ENCODE peak calls at places on chromosomes 3 and 15, in five cellular contexts. N is HepG2, C is upper lobe of left lung, L is stomach, K is esophagus muscularis mucosa. M is an unnamed sample.

GRCh38 chr15:63839717-63840116 is 6.0 kb upstream of the HERC1 start:
- DNase-seq in N (no peak), C (no peak), L (no peak), K (no peak), M (no peak)

GRCh38 chr3:23710555-23710954 is 95.2 kb upstream of the UBE2E1 start:
- DNase-seq in N (no peak), C (no peak), L (no peak), K (no peak), M (no peak)

GRCh38 chr3:182713743-182714517 is 79.4 kb upstream of the ATP11B start:
- DNase-seq in N (peak; percentile 58), C (no peak), L (no peak), K (no peak), M (no peak)

GRCh38 chr3:119322523-119323400 is 28.6 kb downstream of the ARHGAP31 start:
- DNase-seq in N (peak; percentile 56), C (peak; percentile 97), L (peak; percentile 83), K (peak; percentile 94), M (peak; percentile 89)

GRCh38 chr3:136350132-136350531 is 100.0 kb downstream of the PCCB start:
- DNase-seq in N (no peak), C (no peak), L (no peak), K (no peak), M (no peak)

GRCh38 chr3:27508421-27508820 is 24.2 kb upstream of the SLC4A7 start:
- DNase-seq in N (no peak), C (no peak), L (no peak), K (no peak), M (no peak)

GRCh38 chr3:98602078-98602678 is 8.8 kb upstream of the CPOX start:
- DNase-seq in N (peak; percentile 53), C (no peak), L (peak; percentile 41), K (no peak), M (no peak)

GRCh38 chr3:50628601-50629000 is 11.7 kb downstream of the MAPKAPK3 start:
- DNase-seq in N (no peak), C (no peak), L (no peak), K (no peak), M (no peak)

GRCh38 chr3:151985787-151986430 is 112.5 kb downstream of the SUCNR1 start:
- DNase-seq in N (no peak), C (no peak), L (no peak), K (no peak), M (no peak)

GRCh38 chr3:174322789-174323188 is 536.3 kb upstream of the NAALADL2 start:
- DNase-seq in N (no peak), C (no peak), L (no peak), K (no peak), M (no peak)

GRCh38 chr3:181311186-181311585 is 321.6 kb upstream of the DNAJC19 start:
- DNase-seq in N (no peak), C (no peak), L (peak; percentile 46), K (no peak), M (no peak)

GRCh38 chr3:141164844-141165243 is 66.8 kb upstream of the PXYLP1 start:
- DNase-seq in N (no peak), C (no peak), L (no peak), K (peak; percentile 68), M (no peak)

GRCh38 chr3:171077261-171077660 is 50.7 kb upstream of the SLC2A2 start:
- DNase-seq in N (no peak), C (no peak), L (no peak), K (no peak), M (no peak)

GRCh38 chr3:49719214-49719884 is at the start of gene AMIGO3:
- DNase-seq in N (no peak), C (peak; percentile 96), L (peak; percentile 97), K (peak; percentile 99), M (peak; percentile 99)

GRCh38 chr15:88274534-88275460 is 18.3 kb upstream of the NTRK3 start:
- DNase-seq in N (peak; percentile 7), C (no peak), L (peak; percentile 50), K (no peak), M (no peak)

GRCh38 chr3:160379628-160380214 is 19.3 kb downstream of the IFT80 start:
- DNase-seq in N (no peak), C (no peak), L (no peak), K (no peak), M (no peak)

DNA sequence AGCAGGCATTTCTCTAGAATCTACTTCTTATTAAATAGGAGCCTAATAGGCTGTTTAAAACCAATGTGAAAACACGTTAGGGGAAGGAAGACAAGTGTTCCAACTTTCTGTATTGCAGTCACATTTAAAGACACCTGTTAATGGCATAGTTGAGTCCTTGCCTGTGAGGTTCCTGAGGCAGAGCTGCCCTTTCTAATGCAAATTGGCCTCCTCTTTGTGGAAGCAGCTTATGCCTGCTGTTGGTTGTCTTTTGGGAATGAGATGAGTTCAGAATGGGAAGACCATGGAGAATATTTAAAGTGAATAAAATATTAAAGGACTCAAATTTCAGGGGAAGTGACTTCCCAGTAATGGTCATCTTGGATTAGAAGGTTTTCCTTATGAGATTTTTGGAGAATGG is 51.2 kb downstream of the NEK11 start:
- DNase-seq in N (no peak), C (no peak), L (no peak), K (no peak), M (no peak)
- H3K4me1 ChIP-seq in N (no peaks in the 10 kb centered on the region), C (no peaks in the 10 kb centered on the region), L (no peaks in the 10 kb centered on the region), K (peaks cover 12% of the 10 kb centered on the region), M (no peaks in the 10 kb centered on the region)

GRCh38 chr15:52104532-52105004 is 8.0 kb downstream of the BCL2L10 start:
- DNase-seq in N (no peak), C (no peak), L (no peak), K (no peak), M (no peak)

GRCh38 chr15:52107238-52107637 is 5.3 kb downstream of the BCL2L10 start:
- DNase-seq in N (no peak), C (no peak), L (no peak), K (no peak), M (no peak)

GRCh38 chr15:52105856-52106255 is 6.7 kb downstream of the BCL2L10 start:
- DNase-seq in N (no peak), C (no peak), L (no peak), K (no peak), M (no peak)

GRCh38 chr15:52103217-52104207 is 9.1 kb downstream of the BCL2L10 start:
- DNase-seq in N (peak; percentile 46), C (no peak), L (no peak), K (no peak), M (peak; percentile 89)

DNA sequence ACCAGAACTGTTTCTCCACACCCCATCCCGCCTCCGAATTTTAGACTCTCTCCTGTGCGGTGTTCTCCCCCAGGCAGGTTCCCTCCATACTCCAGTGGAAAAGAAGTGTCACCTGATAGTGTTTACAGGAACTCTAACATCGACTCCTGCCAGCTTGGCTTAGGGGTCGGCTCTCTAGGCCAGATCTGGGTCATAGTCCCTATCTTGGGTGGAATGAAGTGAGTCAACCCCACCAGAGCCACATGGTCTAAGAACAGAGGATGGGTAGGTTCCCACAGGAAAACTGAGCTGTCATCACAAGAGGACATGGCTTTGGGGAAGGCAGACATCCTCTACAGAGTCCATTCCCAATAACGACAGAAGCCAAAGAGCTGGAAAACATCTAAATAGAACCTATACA is 5.9 kb downstream of the BCL2L10 start:
- DNase-seq in N (no peak), C (no peak), L (no peak), K (no peak), M (no peak)
- TF ChIP-seq POLR2AphosphoS5 in N (no peak), C (no peak), L (no peak), K (no peak), M (no peak)

GRCh38 chr3:128881576-128881975 is 2.2 kb downstream of the ACAD9 start:
- DNase-seq in N (no peak), C (no peak), L (no peak), K (no peak), M (no peak)
- H3K4me1 ChIP-seq in N (peaks cover 34% of the 10 kb centered on the region), C (peaks cover 34% of the 10 kb centered on the region), L (peaks cover 54% of the 10 kb centered on the region), K (peaks cover 52% of the 10 kb centered on the region), M (peaks cover 50% of the 10 kb centered on the region)

DNA sequence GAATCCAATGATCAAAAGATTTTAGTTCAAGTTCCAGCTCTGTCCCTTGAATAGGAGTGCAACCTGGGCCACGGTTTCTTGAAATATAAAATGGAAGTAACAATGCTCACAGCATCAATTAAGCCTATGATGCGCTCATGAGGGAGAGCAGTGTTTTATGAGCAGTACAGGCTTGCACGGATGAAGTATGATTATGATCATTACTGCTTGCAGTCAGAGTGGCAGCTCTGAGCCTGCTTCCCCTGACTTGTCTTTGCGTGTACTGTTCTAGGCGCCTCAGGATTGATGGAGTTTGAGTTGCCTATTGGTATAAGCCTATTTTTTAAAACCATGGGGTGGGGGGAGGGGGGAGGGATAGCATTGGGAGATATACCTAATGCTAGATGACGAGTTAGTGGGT is 37.0 kb downstream of the ITGB5 start:
- DNase-seq in N (no peak), C (no peak), L (no peak), K (no peak), M (no peak)
- TF ChIP-seq POLR2AphosphoS5 in N (no peak), C (no peak), L (no peak), K (no peak), M (no peak)

DNA sequence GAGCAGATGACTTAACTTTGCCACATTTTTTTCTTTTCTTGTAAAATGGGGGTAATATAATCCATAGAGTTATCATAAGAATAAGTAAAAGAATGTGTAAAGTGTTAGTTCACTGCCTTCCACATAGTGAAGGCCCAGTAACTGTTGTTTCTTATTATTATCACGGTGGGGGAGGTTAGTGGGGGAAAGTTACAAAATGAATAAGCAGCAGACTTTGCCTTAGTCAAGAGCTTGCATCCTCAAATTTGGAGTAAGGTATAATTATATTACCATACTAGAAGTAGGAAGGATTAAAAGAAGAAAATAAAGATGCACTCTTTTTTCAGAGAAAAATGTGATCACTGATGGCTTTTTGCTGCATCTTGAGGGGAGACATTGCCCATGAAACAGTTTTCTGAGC is 247.6 kb downstream of the PTPRG start:
- DNase-seq in N (no peak), C (no peak), L (no peak), K (no peak), M (no peak)
- H3K4me1 ChIP-seq in N (peaks cover 40% of the 10 kb centered on the region), C (peaks cover 44% of the 10 kb centered on the region), L (peaks cover 58% of the 10 kb centered on the region), K (peaks cover 89% of the 10 kb centered on the region), M (peaks cover 45% of the 10 kb centered on the region)

DNA sequence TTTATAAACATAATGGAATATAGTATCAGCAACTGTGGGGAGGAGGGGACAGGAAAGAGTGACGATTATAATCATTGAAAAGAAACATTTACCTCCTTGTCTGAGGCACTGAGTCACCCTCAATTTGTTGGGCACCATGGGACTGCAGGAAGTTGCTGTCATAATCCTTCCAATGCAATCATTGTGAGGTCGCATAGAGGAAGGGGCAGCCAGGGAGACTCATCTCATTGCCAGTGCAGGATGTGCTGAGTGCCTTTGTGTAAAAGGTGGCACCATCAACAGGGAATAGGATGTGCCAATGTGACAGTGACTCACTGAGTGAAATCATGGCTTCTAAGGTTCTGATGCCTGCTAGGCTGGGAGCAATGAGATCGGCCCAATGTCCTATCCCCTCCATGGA is 300.4 kb upstream of the ADAMTS9 start:
- DNase-seq in N (no peak), C (no peak), L (no peak), K (no peak), M (no peak)
- TF ChIP-seq POLR2AphosphoS5 in N (no peak), C (peak; percentile 43), L (no peak), K (peak; percentile 17), M (no peak)

DNA sequence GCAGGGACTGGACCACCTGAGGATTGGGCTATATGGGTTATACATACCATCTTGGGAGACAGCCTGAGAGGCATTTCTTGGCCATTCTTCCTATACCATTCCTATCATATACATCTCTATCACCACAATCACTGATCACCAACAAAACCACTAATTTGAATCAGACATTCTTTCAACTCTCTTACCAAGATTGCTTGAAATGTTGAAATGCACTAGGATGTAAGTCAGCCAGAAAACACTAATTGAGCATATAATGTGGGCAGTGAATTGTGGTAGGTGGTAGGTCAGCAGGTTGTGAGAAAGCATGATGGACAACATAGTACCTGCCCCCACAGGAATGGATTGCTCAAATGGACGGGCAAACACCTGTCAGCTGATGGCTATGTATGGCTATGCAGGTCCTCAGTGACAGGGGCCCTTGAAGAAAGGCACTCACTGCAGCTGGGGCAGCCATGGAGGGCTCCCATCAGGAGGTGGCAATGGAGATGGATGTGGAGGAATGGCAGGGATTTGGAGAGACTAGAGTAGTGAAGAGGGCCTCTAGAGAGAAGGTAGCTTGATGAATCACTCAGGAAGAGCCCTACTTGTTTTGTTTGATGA is 49.0 kb downstream of the AMOTL2 start:
- DNase-seq in N (no peak), C (no peak), L (no peak), K (no peak), M (no peak)
- H3K4me1 ChIP-seq in N (peaks cover 59% of the 10 kb centered on the region), C (peaks cover 28% of the 10 kb centered on the region), L (peaks cover 50% of the 10 kb centered on the region), K (peaks cover 43% of the 10 kb centered on the region), M (peaks cover 35% of the 10 kb centered on the region)